ENCODE peak calls at places on chromosomes 16 and 17, in four cellular contexts. E is Daoy, F is endodermal cell, Y is fibroblast of pulmonary artery. P is an unnamed sample.

GRCh38 chr17:49201481-49201927 is 8.9 kb downstream of the GNGT2 start:
- DNase-seq in E (peak), F (peak), Y (peak), P (no peak)

GRCh38 chr16:84718-85452 is 6.9 kb downstream of the MPG start:
- DNase-seq in E (peak), F (no peak), Y (peak), P (no peak)

GRCh38 chr17:39573447-39574298 is 34.0 kb downstream of the NEUROD2 start:
- DNase-seq in E (peak), F (peak), Y (peak), P (no peak)

GRCh38 chr17:77153487-77153886 is 12.7 kb downstream of the SEC14L1 start:
- DNase-seq in E (no peak), F (no peak), Y (no peak), P (no peak)

GRCh38 chr16:55370762-55371482 is 46.9 kb downstream of the IRX6 start:
- DNase-seq in E (peak), F (peak), Y (peak), P (no peak)

GRCh38 chr17:77555741-77556291 is 402.7 kb upstream of the TNRC6C start:
- DNase-seq in E (peak), F (no peak), Y (peak), P (peak)

GRCh38 chr16:67667817-67668494 is 1.3 kb downstream of the C16orf86 start:
- DNase-seq in E (peak), F (peak), Y (peak), P (peak)

GRCh38 chr17:42586514-42587230 is 9.1 kb upstream of the PSMC3IP start:
- DNase-seq in E (no peak), F (no peak), Y (no peak), P (no peak)

GRCh38 chr17:39755550-39756375 is 18.0 kb downstream of the GRB7 start:
- DNase-seq in E (no peak), F (peak), Y (no peak), P (no peak)

GRCh38 chr16:86452451-86452850 is 57.9 kb upstream of the FOXF1 start:
- DNase-seq in E (no peak), F (no peak), Y (no peak), P (no peak)

GRCh38 chr16:49854227-49855203 is 1.4 kb downstream of the ZNF423 start:
- DNase-seq in E (peak), F (peak), Y (peak), P (no peak)

GRCh38 chr16:89052824-89053724 is 40.6 kb upstream of the ACSF3 start:
- DNase-seq in E (peak), F (no peak), Y (no peak), P (no peak)

GRCh38 chr17:63405741-63406261 is 40.3 kb downstream of the CYB561 start:
- DNase-seq in E (peak), F (no peak), Y (peak), P (peak)

GRCh38 chr17:4605826-4606225 is 21.5 kb downstream of the SMTNL2 start:
- DNase-seq in E (peak), F (no peak), Y (no peak), P (no peak)

GRCh38 chr17:40499551-40500189 is 1.8 kb downstream of the TNS4 start:
- DNase-seq in E (peak), F (peak), Y (peak), P (no peak)

P was measured in NCI-H446.